ENCODE peak calls at places on chromosomes 1 and 21, in ten cellular contexts. T is CD4-positive, alpha-beta memory T cell; V is A549; X is body of pancreas; R is naive thymus-derived CD4-positive, alpha-beta T cell; L is HCT116; D is fibroblast of lung; U is ovary; P is NT2/D1; S is sigmoid colon. M is an unnamed sample.
A peak's percentile ranks its signal among the peaks of the same experiment; 100 is the strongest.

GRCh38 chr1:52424238-52424637 is 19.8 kb downstream of the PRPF38A start:
- DNase-seq in T (peak; percentile 71), V (no peak), X (no peak), R (peak; percentile 57), L (no peak), D (no peak), U (no peak), P (no peak), S (no peak), M (peak; percentile 2)

GRCh38 chr21:45108034-45108790 is 33.8 kb downstream of the ADARB1 start:
- DNase-seq in T (no peak), V (no peak), X (no peak), R (no peak), L (no peak), D (no peak), U (no peak), P (no peak), S (no peak), M (no peak)

GRCh38 chr1:31243451-31244286 is 4.0 kb upstream of the NKAIN1 start:
- DNase-seq in T (no peak), V (no peak), X (peak; percentile 55), R (no peak), L (no peak), D (peak; percentile 32), U (no peak), P (no peak), S (peak; percentile 4), M (peak; percentile 24)

GRCh38 chr21:29237110-29238051 is 61.3 kb upstream of the BACH1 start:
- DNase-seq in T (no peak), V (no peak), X (no peak), R (no peak), L (no peak), D (peak; percentile 60), U (no peak), P (no peak), S (no peak), M (peak; percentile 75)

GRCh38 chr1:107139833-107140702 is 771 bp upstream of the NTNG1 start:
- DNase-seq in T (peak; percentile 6), V (no peak), X (peak; percentile 14), R (peak; percentile 18), L (no peak), D (peak; percentile 76), U (peak; percentile 17), P (peak; percentile 81), S (peak; percentile 66), M (peak; percentile 50)

GRCh38 chr1:203682401-203683383 is 56.1 kb downstream of the ATP2B4 start:
- DNase-seq in T (peak; percentile 90), V (no peak), X (no peak), R (peak; percentile 89), L (peak; percentile 91), D (no peak), U (no peak), P (no peak), S (no peak), M (peak; percentile 26)

GRCh38 chr21:39938086-39938611 is 70.9 kb downstream of the PCP4 start:
- DNase-seq in T (no peak), V (no peak), X (peak; percentile 54), R (no peak), L (no peak), D (no peak), U (no peak), P (no peak), S (peak; percentile 70), M (no peak)

GRCh38 chr1:86200901-86201300 is 44.3 kb upstream of the COL24A1 start:
- DNase-seq in T (no peak), V (no peak), X (no peak), R (no peak), L (no peak), D (peak; percentile 59), U (no peak), P (no peak), S (no peak), M (no peak)

GRCh38 chr1:152878042-152878441 is at the start of gene SMCP:
- DNase-seq in T (no peak), V (no peak), X (no peak), R (no peak), L (no peak), D (no peak), U (no peak), P (peak; percentile 22), S (no peak), M (no peak)

GRCh38 chr1:31396633-31397351 is 16.2 kb upstream of the SERINC2 start:
- DNase-seq in T (no peak), V (no peak), X (no peak), R (no peak), L (peak; percentile 55), D (peak; percentile 91), U (no peak), P (no peak), S (no peak), M (no peak)

GRCh38 chr1:56068908-56069307 is 510.5 kb downstream of the PLPP3 start:
- DNase-seq in T (no peak), V (no peak), X (no peak), R (no peak), L (no peak), D (peak; percentile 72), U (no peak), P (no peak), S (no peak), M (no peak)

GRCh38 chr1:184753608-184754478 is 815 bp downstream of the EDEM3 start:
- DNase-seq in T (no peak), V (no peak), X (peak; percentile 53), R (peak; percentile 13), L (no peak), D (peak; percentile 43), U (no peak), P (no peak), S (peak; percentile 73), M (peak; percentile 44)

GRCh38 chr1:48617227-48617626 is 145.2 kb upstream of the SPATA6 start:
- DNase-seq in T (no peak), V (no peak), X (no peak), R (no peak), L (no peak), D (peak; percentile 74), U (no peak), P (no peak), S (no peak), M (peak; percentile 70)

GRCh38 chr21:45340515-45340914 is 52.8 kb upstream of the POFUT2 start:
- DNase-seq in T (no peak), V (no peak), X (no peak), R (no peak), L (no peak), D (no peak), U (no peak), P (no peak), S (no peak), M (no peak)

GRCh38 chr1:212413902-212414327 is 771 bp downstream of the PACC1 start:
- DNase-seq in T (no peak), V (peak; percentile 48), X (no peak), R (no peak), L (no peak), D (peak; percentile 25), U (peak; percentile 27), P (no peak), S (no peak), M (peak; percentile 19)

GRCh38 chr1:212414328-212415106 is at the start of gene PACC1:
- DNase-seq in T (peak; percentile 87), V (peak; percentile 99), X (peak; percentile 94), R (peak; percentile 88), L (peak; percentile 74), D (peak; percentile 77), U (peak; percentile 89), P (peak; percentile 97), S (peak; percentile 94), M (peak; percentile 91)

GRCh38 chr1:212415107-212415841 is 588 bp upstream of the PACC1 start:
- DNase-seq in T (no peak), V (no peak), X (no peak), R (no peak), L (no peak), D (no peak), U (no peak), P (no peak), S (no peak), M (no peak)

GRCh38 chr1:212410231-212410825 is 4.4 kb downstream of the PACC1 start:
- DNase-seq in T (no peak), V (no peak), X (no peak), R (no peak), L (no peak), D (no peak), U (no peak), P (no peak), S (no peak), M (no peak)

GRCh38 chr1:212412374-212412773 is 2.3 kb downstream of the PACC1 start:
- DNase-seq in T (no peak), V (no peak), X (no peak), R (no peak), L (no peak), D (no peak), U (no peak), P (no peak), S (no peak), M (no peak)
- H3K4me3 ChIP-seq in T (no peak overlapping the region), V (no peak overlapping the region), X (no peak overlapping the region), R (no peak overlapping the region), L (no peak overlapping the region), D (no peak overlapping the region), U (no peak overlapping the region), P (no peak overlapping the region), S (no peak overlapping the region), M (no peak overlapping the region)

GRCh38 chr21:32135401-32136363 is 143.2 kb downstream of the MIS18A start:
- DNase-seq in T (no peak), V (no peak), X (no peak), R (no peak), L (no peak), D (peak; percentile 57), U (no peak), P (no peak), S (no peak), M (no peak)
- H3K4me1 ChIP-seq in T (no peaks in the 10 kb centered on the region), V (peaks cover 8% of the 10 kb centered on the region), X (no peaks in the 10 kb centered on the region), R (no peaks in the 10 kb centered on the region), L (no peaks in the 10 kb centered on the region), D (peaks cover 2% of the 10 kb centered on the region), U (peaks cover 2% of the 10 kb centered on the region), P (peaks cover 6% of the 10 kb centered on the region), S (no peaks in the 10 kb centered on the region), M (no peaks in the 10 kb centered on the region)

GRCh38 chr1:1957533-1957961 is 38.5 kb upstream of the TMEM52 start:
- DNase-seq in T (no peak), V (no peak), X (no peak), R (no peak), L (no peak), D (no peak), U (no peak), P (no peak), S (no peak), M (no peak)
- H3K4me3 ChIP-seq in T (no peak overlapping the region), V (no peak overlapping the region), X (no peak overlapping the region), R (no peak overlapping the region), L (no peak overlapping the region), D (no peak overlapping the region), U (no peak overlapping the region), P (no peak overlapping the region), S (no peak overlapping the region), M (no peak overlapping the region)

DNA sequence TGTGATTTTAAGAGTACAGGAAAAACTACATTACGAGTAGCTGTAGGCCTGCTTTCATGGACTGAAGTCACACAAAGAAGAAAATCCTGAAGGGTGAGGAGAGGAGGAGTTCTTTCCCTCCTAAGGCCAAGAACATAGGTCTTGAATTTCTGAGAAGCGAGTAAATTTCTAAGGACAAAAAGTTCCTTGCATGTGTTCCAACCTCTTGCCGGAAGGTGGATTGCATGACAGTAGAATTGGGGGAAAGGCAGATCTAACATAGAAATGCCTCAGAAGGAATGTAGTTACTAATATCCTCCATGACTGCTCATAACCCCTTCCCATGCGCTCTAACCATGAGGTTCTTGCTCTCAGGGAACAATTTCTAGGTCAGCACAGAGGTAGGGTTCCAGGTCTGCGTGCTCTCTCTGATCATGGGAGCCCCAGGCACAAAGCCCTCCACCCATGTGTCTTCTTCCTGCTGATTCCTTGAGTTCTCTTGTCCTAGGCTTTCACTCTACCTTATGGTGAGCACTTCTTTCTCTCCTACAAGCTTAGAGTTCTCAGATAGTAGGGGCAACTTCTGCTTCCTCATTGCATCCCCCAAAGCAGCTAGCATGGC is 13.7 kb downstream of the CD2 start:
- DNase-seq in T (no peak), V (no peak), X (no peak), R (no peak), L (no peak), D (no peak), U (no peak), P (no peak), S (no peak), M (no peak)
- H3K4me1 ChIP-seq in T (peaks cover 100% of the 10 kb centered on the region), V (no peaks in the 10 kb centered on the region), X (peaks cover 21% of the 10 kb centered on the region), R (peaks cover 96% of the 10 kb centered on the region), L (no peaks in the 10 kb centered on the region), D (no peaks in the 10 kb centered on the region), U (no peaks in the 10 kb centered on the region), P (no peaks in the 10 kb centered on the region), S (no peaks in the 10 kb centered on the region), M (no peaks in the 10 kb centered on the region)